ENCODE peak calls at places on chromosomes 4 and X, in seven cellular contexts. D is activated T-cell treated with anti-CD3 and anti-CD28 coated beads for 48 hours; O is SJSA1; F is stimulated activated CD4-positive, alpha-beta T cell treated with anti-CD3 and anti-CD28 coated beads, Interleukin-4, amount 100 ng/mL, for 1 hour; U is T-helper 9 cell; R is AG04450; V is COR-L47. Z is an unnamed sample.

GRCh38 chr4:81723927-81724587 is 252.3 kb upstream of the RASGEF1B start:
- DNase-seq in D (no peak), O (no peak), F (no peak), U (no peak), R (no peak), V (peak; percentile 17), Z (no peak)

GRCh38 chrX:14964500-14964899 is 91.3 kb downstream of the MOSPD2 start:
- DNase-seq in D (no peak), O (no peak), F (no peak), U (no peak), R (no peak), V (no peak), Z (no peak)

GRCh38 chr4:68002906-68003305 is 39.6 kb upstream of the TMPRSS11A start:
- DNase-seq in D (no peak), O (no peak), F (no peak), U (no peak), R (no peak), V (no peak), Z (no peak)

GRCh38 chr4:82650868-82651267 is 89.1 kb upstream of the TMEM150C start:
- DNase-seq in D (no peak), O (no peak), F (no peak), U (no peak), R (no peak), V (no peak), Z (no peak)

GRCh38 chr4:90127706-90128345 is 632 bp downstream of the CCSER1 start:
- DNase-seq in D (peak; percentile 1), O (no peak), F (no peak), U (no peak), R (no peak), V (peak; percentile 80), Z (peak; percentile 20)

GRCh38 chr4:73396993-73397972 is 6.8 kb upstream of the ALB start:
- DNase-seq in D (no peak), O (no peak), F (no peak), U (no peak), R (no peak), V (no peak), Z (no peak)

GRCh38 chr4:148006025-148006424 is 274.1 kb downstream of the ARHGAP10 start:
- DNase-seq in D (no peak), O (no peak), F (no peak), U (no peak), R (no peak), V (no peak), Z (no peak)

GRCh38 chr4:175419120-175419774 is 392.8 kb downstream of the GPM6A start:
- DNase-seq in D (no peak), O (peak; percentile 67), F (no peak), U (no peak), R (peak; percentile 77), V (no peak), Z (no peak)

GRCh38 chrX:133916984-133917722 is 68.2 kb downstream of the GPC3 start:
- DNase-seq in D (no peak), O (no peak), F (no peak), U (no peak), R (no peak), V (no peak), Z (no peak)

GRCh38 chrX:44306336-44306735 is 37.1 kb downstream of the EFHC2 start:
- DNase-seq in D (no peak), O (no peak), F (no peak), U (no peak), R (peak; percentile 0), V (no peak), Z (no peak)

GRCh38 chr4:11281720-11282119 is 147.0 kb downstream of the HS3ST1 start:
- DNase-seq in D (no peak), O (no peak), F (no peak), U (no peak), R (no peak), V (no peak), Z (no peak)

GRCh38 chrX:39577976-39578962 is 519.5 kb downstream of the BCOR start:
- DNase-seq in D (peak; percentile 58), O (peak; percentile 44), F (peak; percentile 50), U (no peak), R (no peak), V (no peak), Z (peak; percentile 76)

GRCh38 chrX:18534949-18535348 is 109.5 kb downstream of the CDKL5 start:
- DNase-seq in D (no peak), O (no peak), F (no peak), U (no peak), R (no peak), V (no peak), Z (no peak)

GRCh38 chr4:40333921-40334352 is 1.2 kb upstream of the CHRNA9 start:
- DNase-seq in D (no peak), O (no peak), F (no peak), U (no peak), R (peak; percentile 32), V (peak; percentile 40), Z (no peak)

Z was measured in right cardiac atrium.